ENCODE peak calls at places on chromosomes 1 and 21, in four cellular contexts. S is endothelial cell of umbilical vein, I is A549, M is HepG2. F is an unnamed sample.

GRCh38 chr21:42108941-42109340 is 37.8 kb downstream of the UMODL1 start:
- DNase-seq in S (no peak), I (no peak), M (no peak), F (no peak)

GRCh38 chr1:154430903-154431302 is 25.8 kb downstream of the IL6R start:
- DNase-seq in S (no peak), I (no peak), M (no peak), F (no peak)

GRCh38 chr1:109091196-109092193 is 931 bp downstream of the TMEM167B start:
- DNase-seq in S (peak; percentile 44), I (peak; percentile 47), M (peak; percentile 36), F (peak; percentile 74)

GRCh38 chr21:46472246-46472645 is 13.6 kb downstream of the DIP2A start:
- DNase-seq in S (peak; percentile 71), I (no peak), M (no peak), F (peak; percentile 71)

GRCh38 chr1:221437924-221438323 is 304.0 kb downstream of the DUSP10 start:
- DNase-seq in S (no peak), I (no peak), M (no peak), F (no peak)

GRCh38 chr1:201758508-201759050 is 70.4 kb upstream of the IPO9 start:
- DNase-seq in S (no peak), I (no peak), M (no peak), F (no peak)

GRCh38 chr1:112935474-112936289 is 20.3 kb downstream of the SLC16A1 start:
- DNase-seq in S (peak; percentile 57), I (peak; percentile 38), M (no peak), F (peak; percentile 42)

GRCh38 chr1:223304931-223305330 is 59.0 kb downstream of the SUSD4 start:
- DNase-seq in S (no peak), I (no peak), M (no peak), F (peak; percentile 40)

GRCh38 chr1:26784023-26784871 is 3.5 kb upstream of the PIGV start:
- DNase-seq in S (peak; percentile 60), I (no peak), M (peak; percentile 99), F (peak; percentile 67)

GRCh38 chr1:20496241-20496661 is 10.2 kb upstream of the CAMK2N1 start:
- DNase-seq in S (no peak), I (no peak), M (peak; percentile 65), F (no peak)

DNA sequence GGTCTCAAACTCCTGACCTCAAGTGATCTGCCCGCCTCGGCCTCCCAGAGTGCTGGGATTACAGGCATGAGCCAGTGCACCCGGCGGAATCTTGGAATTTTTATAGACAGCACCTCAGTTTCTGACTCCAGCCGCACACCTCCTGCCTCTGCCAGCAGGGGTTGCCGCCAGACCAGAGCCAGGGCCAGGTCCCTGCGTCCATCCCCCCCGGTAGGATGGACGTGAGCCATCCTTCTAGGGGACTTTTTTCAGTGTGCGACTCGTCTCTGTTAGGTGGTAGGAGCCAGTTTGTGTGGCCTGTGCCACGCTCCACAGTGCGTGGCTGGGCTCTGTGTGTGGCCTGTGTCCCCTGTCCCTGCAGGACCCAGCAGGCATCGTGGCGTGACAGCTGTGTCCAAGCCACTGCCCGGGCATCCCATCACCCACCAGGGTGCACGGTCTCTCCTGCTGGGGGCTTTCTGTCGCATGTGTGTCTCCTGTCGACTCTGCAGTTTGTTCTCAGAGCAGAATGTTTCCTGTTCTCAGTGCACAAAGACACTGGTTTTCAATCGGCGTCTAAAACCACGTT is 15.6 kb downstream of the CSTB start:
- DNase-seq in S (no peak), I (no peak), M (no peak), F (no peak)
- TF ChIP-seq POLR2A in S (no peak), I (no peak), M (no peak), F (no peak)

GRCh38 chr1:30732277-30732996 is 9.1 kb upstream of the MATN1 start:
- DNase-seq in S (no peak), I (no peak), M (no peak), F (peak; percentile 86)

GRCh38 chr1:30733520-30733919 is 10.1 kb upstream of the MATN1 start:
- DNase-seq in S (no peak), I (no peak), M (no peak), F (no peak)

GRCh38 chr1:30730351-30731108 is 7.1 kb upstream of the MATN1 start:
- DNase-seq in S (no peak), I (no peak), M (no peak), F (no peak)

GRCh38 chr1:30731109-30731805 is 7.9 kb upstream of the MATN1 start:
- DNase-seq in S (no peak), I (no peak), M (no peak), F (no peak)

DNA sequence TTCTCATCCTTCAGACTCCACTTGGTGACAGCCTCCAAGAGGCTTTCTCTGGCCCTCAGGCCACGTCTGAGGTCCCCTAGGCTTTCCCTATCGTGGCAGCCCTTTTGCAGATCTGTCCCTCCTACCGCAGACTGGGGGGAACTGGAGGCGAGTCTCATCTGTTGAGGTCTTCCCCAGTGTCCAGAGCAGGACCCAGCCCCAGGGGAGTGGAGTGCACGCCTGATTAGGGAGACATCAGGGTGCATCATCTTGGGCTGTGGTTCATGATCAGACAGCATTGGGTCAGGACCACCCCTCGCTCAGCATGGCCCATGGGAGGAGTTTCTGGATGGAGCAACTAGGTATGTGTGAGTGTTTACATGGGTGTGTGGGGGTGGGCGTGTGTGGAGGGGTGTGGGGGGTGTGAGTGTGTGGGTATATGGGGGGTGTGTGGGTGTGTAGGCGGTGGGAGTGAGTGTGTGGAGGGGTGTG is 8.5 kb upstream of the MATN1 start:
- DNase-seq in S (no peak), I (no peak), M (no peak), F (no peak)
- TF ChIP-seq MYC in S (no peak), I (no peak), M (no peak), F (no peak)

GRCh38 chr1:248807067-248807737 is 18.5 kb downstream of the SH3BP5L start:
- DNase-seq in S (peak; percentile 26), I (peak; percentile 37), M (peak; percentile 50), F (peak; percentile 84)
- TF ChIP-seq POLR2A in S (no peak), I (no peak), M (no peak), F (no peak)

GRCh38 chr1:163085904-163086268 is 16.7 kb downstream of the RGS4 start:
- DNase-seq in S (no peak), I (no peak), M (no peak), F (no peak)

GRCh38 chr1:163082971-163083370 is 13.8 kb downstream of the RGS4 start:
- DNase-seq in S (peak; percentile 75), I (no peak), M (no peak), F (no peak)

GRCh38 chr1:163084330-163084729 is 15.2 kb downstream of the RGS4 start:
- DNase-seq in S (no peak), I (no peak), M (no peak), F (no peak)

GRCh38 chr1:163083690-163084089 is 14.5 kb downstream of the RGS4 start:
- DNase-seq in S (no peak), I (no peak), M (no peak), F (no peak)

DNA sequence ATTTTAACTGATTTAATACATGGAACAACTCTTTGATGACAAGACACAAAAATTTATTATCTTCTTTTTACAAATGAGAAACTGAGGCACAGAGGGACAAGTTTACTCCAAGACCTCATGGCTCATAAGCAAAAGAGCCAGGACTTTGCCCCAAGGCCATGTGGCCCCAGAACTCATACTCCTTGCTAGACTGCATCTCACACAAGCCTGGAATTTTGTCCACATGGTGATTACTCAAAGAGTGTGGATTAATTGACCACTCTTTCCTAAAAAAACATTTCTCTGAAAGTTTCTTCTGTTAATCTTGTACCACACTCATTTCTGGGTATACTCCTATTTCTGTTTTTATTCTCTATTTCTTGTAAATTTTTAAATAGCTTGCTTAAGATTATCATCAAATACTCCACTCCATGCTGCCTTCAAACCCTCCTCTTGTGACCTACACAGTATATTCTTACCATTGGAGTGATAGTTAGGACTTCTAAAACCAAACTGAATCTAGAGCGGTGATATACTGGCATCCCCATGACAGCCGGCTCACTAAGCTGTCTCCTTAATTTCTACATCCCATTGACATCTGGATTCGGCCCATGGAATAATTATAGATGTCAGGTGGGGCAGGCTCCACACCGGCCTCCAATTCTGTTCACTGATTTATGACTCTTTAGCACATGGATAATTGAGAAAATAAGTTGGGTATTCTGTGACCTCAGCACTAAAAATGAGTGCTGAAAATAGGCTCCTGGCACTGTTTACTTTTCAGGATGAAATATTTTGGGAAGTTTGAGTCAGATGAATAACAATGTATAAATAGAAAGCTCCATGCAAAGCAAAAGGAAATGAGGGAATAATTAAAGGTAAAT is 16.1 kb downstream of the RGS4 start:
- DNase-seq in S (peak; percentile 83), I (no peak), M (no peak), F (no peak)
- TF ChIP-seq MYC in S (no peak), I (no peak), M (no peak), F (no peak)

DNA sequence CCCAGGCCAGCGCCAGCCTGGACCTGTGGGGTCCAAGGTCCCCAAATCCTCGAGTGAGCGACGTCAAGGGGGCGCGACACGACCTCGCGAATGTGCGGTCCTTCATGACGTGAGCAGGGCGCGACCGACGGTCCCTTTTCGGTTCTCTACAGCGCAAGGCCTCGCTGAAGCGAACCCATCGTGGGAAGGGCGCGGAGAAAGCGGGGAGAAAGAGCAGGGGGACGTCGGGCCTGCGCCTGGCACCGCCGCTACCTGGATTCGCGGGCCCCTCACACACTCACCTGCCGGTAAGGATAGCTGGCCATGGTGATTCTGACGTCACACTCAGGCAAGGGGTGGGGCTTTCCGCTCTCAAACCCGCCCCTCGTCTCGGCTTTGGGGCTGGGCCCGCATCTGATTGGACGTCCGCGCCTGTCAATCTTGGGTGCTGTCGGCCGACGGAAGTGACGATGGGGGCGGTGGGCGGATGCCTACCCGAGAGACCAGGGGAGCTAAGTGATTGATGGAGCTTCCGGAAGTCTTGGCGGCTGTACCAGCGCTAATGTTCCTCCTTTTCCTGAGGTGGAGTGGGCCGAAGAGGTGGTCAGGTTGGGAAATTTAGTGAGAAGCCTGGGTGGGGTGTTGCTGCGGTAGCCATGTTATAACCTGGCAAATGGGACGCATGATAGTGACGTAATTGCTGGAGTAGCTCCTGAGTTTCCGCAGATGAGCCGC is at the start of gene PEF1:
- DNase-seq in S (peak; percentile 98), I (peak; percentile 95), M (peak; percentile 94), F (peak; percentile 96)
- TF ChIP-seq POLR2A in S (peak; percentile 33), I (peak; percentile 15), M (peak; percentile 12), F (peak; percentile 76)

GRCh38 chr21:38311091-38311490 is 54.3 kb downstream of the KCNJ15 start:
- DNase-seq in S (no peak), I (no peak), M (no peak), F (no peak)

GRCh38 chr21:38312822-38313221 is 56.0 kb downstream of the KCNJ15 start:
- DNase-seq in S (no peak), I (no peak), M (no peak), F (no peak)

GRCh38 chr21:38310619-38311018 is 53.8 kb downstream of the KCNJ15 start:
- DNase-seq in S (no peak), I (no peak), M (no peak), F (peak; percentile 40)

GRCh38 chr21:38314534-38314933 is 57.7 kb downstream of the KCNJ15 start:
- DNase-seq in S (no peak), I (no peak), M (no peak), F (no peak)

GRCh38 chr21:38311765-38312164 is 55.0 kb downstream of the KCNJ15 start:
- DNase-seq in S (no peak), I (no peak), M (no peak), F (no peak)
- TF ChIP-seq MYC in S (no peak), I (no peak), M (no peak), F (no peak)

GRCh38 chr1:65067491-65068201 is 80.4 kb upstream of the AK4 start:
- DNase-seq in S (peak; percentile 84), I (peak; percentile 31), M (peak; percentile 29), F (peak; percentile 64)
- TF ChIP-seq POLR2A in S (no peak), I (no peak), M (no peak), F (peak; percentile 46)